ENCODE peak calls at places on chromosome 17, in four cellular contexts. M, W, Z and K are unnamed samples.

GRCh38 chr17:81509687-81510523 is 2.7 kb downstream of the ACTG1 start:
- DNase-seq in M (no peak), W (peak), Z (no peak), K (no peak)

GRCh38 chr17:71320009-71320796 is 800.6 kb upstream of the SOX9 start:
- DNase-seq in M (no peak), Z (no peak), W (no peak), K (no peak)

GRCh38 chr17:81387235-81388060 is 7.8 kb upstream of the BAHCC1 start:
- DNase-seq in M (no peak), Z (no peak), W (no peak), K (peak)

GRCh38 chr17:9403207-9403606 is 172.4 kb downstream of the STX8 start:
- DNase-seq in W (no peak), M (no peak), Z (no peak), K (no peak)

GRCh38 chr17:35087731-35088646 is 24.5 kb upstream of the RFFL start:
- DNase-seq in W (peak), Z (no peak), M (no peak), K (no peak)

GRCh38 chr17:4130715-4131114 is 12.1 kb downstream of the ZZEF1 start:
- DNase-seq in Z (no peak), M (peak), W (peak), K (no peak)

GRCh38 chr17:50863221-50863843 is 2.8 kb downstream of the TOB1 start:
- DNase-seq in M (no peak), Z (no peak), W (no peak), K (no peak)

GRCh38 chr17:78322858-78323455 is 36.9 kb downstream of the SOCS3 start:
- DNase-seq in M (no peak), W (no peak), Z (no peak), K (no peak)

GRCh38 chr17:39791296-39791992 is 53.7 kb downstream of the GRB7 start:
- DNase-seq in W (no peak), Z (no peak), M (no peak), K (no peak)

GRCh38 chr17:61619953-61620352 is 28.9 kb upstream of the NACA2 start:
- DNase-seq in Z (no peak), M (no peak), W (no peak), K (no peak)

GRCh38 chr17:39922006-39922405 is 3.6 kb upstream of the GSDMB start:
- DNase-seq in W (no peak), Z (no peak), M (no peak), K (no peak)

GRCh38 chr17:32099686-32100085 is 42.6 kb upstream of the RHOT1 start:
- DNase-seq in Z (no peak), M (no peak), W (no peak), K (no peak)

GRCh38 chr17:35890774-35891155 is 10.6 kb upstream of the CCL5 start:
- DNase-seq in Z (no peak), M (no peak), W (no peak), K (no peak)

GRCh38 chr17:48439072-48439471 is 9.1 kb upstream of the SKAP1 start:
- DNase-seq in W (peak), M (no peak), Z (no peak), K (no peak)

GRCh38 chr17:63702223-63702577 is 2.3 kb upstream of the LIMD2 start:
- DNase-seq in Z (no peak), M (no peak), W (no peak), K (no peak)

GRCh38 chr17:27586203-27586701 is 44.7 kb upstream of the LGALS9 start:
- DNase-seq in W (no peak), M (no peak), Z (no peak), K (no peak)

GRCh38 chr17:2954898-2955445 is 108.4 kb downstream of the OR1D5 start:
- DNase-seq in W (no peak), M (no peak), Z (no peak), K (no peak)

GRCh38 chr17:55286681-55287589 is 22.2 kb downstream of the HLF start:
- DNase-seq in Z (no peak), M (no peak), W (no peak), K (no peak)

DNA sequence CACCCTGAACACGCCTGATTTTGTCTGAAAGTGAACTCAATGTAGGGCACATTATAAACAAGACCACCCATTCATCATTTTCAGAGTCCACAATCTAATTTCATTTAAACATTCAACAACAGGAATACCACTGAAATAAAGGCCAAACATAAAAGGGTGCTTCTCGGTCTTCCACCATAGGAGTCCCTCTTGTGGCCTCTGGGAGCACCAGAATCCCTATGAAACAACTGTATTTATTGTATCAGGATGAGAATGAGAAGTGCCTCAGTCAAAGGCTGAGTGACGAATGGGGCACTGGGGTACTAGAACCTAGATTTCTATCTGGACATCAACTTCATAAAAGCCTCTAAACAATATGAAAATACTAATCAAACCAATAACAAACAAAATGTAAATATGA is 40.4 kb downstream of the NXPH3 start:
- DNase-seq in W (no peak), M (peak), Z (no peak), K (no peak)
- TF ChIP-seq SPI1 in W (no peak), M (no peak), Z (no peak), K (no peak)

GRCh38 chr17:66354472-66354871 is 52.1 kb downstream of the PRKCA start:
- DNase-seq in Z (no peak), M (no peak), W (no peak), K (no peak)
- TF ChIP-seq SPI1 in Z (no peak), M (no peak), W (no peak), K (no peak)

GRCh38 chr17:11097121-11097520 is 143.9 kb upstream of the SHISA6 start:
- DNase-seq in M (no peak), Z (no peak), W (no peak), K (no peak)
- TF ChIP-seq SPI1 in M (no peak), Z (no peak), W (no peak), K (no peak)

GRCh38 chr17:18859256-18859655 is 1.3 kb downstream of the PRPSAP2 start:
- DNase-seq in Z (no peak), M (no peak), W (no peak), K (no peak)
- TF ChIP-seq SPI1 in Z (no peak), M (no peak), W (no peak), K (no peak)

GRCh38 chr17:43745541-43745940 is 13.1 kb downstream of the SOST start:
- DNase-seq in W (no peak), M (no peak), Z (no peak), K (no peak)
- TF ChIP-seq SPI1 in W (no peak), M (no peak), Z (no peak), K (no peak)

DNA sequence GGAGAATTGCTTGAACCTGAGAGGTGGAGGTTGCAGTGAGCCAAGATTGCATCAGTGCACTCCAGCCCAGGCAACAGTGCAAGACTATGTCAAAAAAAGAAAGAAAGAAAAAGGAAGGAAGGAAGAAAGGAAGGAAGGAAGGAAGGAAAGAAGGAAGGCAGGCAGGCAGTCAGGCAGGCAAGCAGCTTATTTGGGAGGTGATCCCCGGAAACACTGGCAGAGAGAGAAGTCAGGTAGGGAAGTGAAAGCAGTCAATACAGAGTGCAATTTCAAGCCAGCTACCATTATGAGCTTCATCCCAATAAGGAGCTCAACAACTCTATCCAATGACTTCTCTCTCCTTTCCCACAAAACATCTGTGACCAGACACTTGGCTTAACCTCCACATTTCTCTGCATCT is 83.0 kb upstream of the TBC1D3K start:
- DNase-seq in M (no peak), W (peak), Z (no peak), K (no peak)
- TF ChIP-seq SPI1 in M (no peak), W (no peak), Z (peak), K (peak)

GRCh38 chr17:45768000-45768399 is 16.1 kb upstream of the CRHR1 start:
- DNase-seq in Z (no peak), M (no peak), W (no peak), K (no peak)

GRCh38 chr17:45775576-45776011 is 8.5 kb upstream of the CRHR1 start:
- DNase-seq in Z (no peak), M (no peak), W (no peak), K (no peak)

GRCh38 chr17:45775148-45775547 is 9.0 kb upstream of the CRHR1 start:
- DNase-seq in W (no peak), Z (no peak), M (no peak), K (no peak)

GRCh38 chr17:45771473-45771959 is 12.6 kb upstream of the CRHR1 start:
- DNase-seq in M (no peak), Z (no peak), W (no peak), K (no peak)

DNA sequence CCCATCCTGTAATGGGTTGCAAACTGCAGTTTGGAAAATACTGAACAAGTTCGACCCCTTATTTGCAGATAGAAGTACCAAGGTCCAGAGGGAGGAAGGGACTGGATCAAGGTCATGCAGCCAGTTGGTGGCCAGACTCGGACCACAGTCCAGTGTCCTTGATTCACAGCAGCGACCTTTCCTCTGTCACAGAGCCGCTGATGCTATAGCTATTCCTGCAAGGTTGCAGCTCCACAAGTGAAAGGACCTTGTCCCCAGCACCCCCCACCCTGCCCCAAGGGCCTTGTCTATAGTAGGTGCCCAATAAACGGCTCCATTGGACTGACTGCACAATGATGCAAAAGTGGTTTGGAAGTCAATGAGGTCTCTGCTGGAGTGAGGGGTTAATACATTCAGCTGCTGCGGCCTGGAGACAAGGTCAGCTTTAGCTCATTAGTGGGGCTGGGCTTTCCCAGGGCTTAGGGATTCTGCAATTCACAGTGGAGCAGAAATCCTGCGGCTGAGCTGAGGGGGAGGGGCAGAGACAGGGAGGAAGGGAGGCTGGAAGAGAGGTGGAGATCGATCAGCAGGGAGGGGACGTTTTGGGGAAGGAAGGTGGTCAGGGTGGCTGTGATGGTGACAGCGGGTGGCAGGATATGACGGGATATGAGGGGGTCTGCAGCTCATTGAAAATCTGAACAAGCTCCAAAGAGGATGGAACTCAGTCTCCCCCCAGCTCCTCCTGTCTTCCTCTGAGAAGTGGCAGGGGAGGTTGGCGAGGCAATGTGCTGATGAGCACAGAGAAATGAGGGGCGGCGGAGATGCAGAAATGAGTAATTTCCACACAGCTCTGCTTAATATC is 13.3 kb upstream of the CRHR1 start:
- DNase-seq in M (no peak), Z (no peak), W (no peak), K (no peak)
- TF ChIP-seq SPI1 in M (no peak), Z (no peak), W (no peak), K (no peak)

GRCh38 chr17:1802429-1802828 is 27.3 kb downstream of the SMYD4 start:
- DNase-seq in W (no peak), M (no peak), Z (no peak), K (no peak)
- TF ChIP-seq SPI1 in W (peak), M (no peak), Z (no peak), K (no peak)